ENCODE peak calls at places on chromosomes 16 and 17, in eight cellular contexts. V is GM20000; W is lower leg skin; Z is AG04449; L is CD8-positive, alpha-beta T cell; F is CD4-positive, alpha-beta T cell; B is BJ; J is fibroblast of pulmonary artery. X is an unnamed sample.

GRCh38 chr17:57834146-57834741 is 15.6 kb downstream of the MRPS23 start:
- DNase-seq in L (no peak), B (no peak), V (no peak), J (no peak), Z (no peak), W (no peak), F (no peak), X (no peak)

GRCh38 chr17:4365103-4365627 is 1.3 kb downstream of the UBE2G1 start:
- DNase-seq in V (peak), B (peak), W (peak), F (peak), Z (peak), J (peak), L (peak), X (peak)

GRCh38 chr17:35577826-35578194 is 561 bp downstream of the PEX12 start:
- DNase-seq in V (no peak), F (no peak), Z (no peak), J (no peak), L (no peak), W (no peak), B (no peak), X (peak)

GRCh38 chr17:64500923-64501765 is 4.3 kb upstream of the POLG2 start:
- DNase-seq in B (no peak), J (no peak), F (no peak), L (no peak), W (no peak), V (no peak), Z (no peak), X (no peak)

GRCh38 chr17:58233547-58233946 is 4.8 kb upstream of the LPO start:
- DNase-seq in B (no peak), F (no peak), Z (no peak), L (no peak), J (no peak), V (peak), W (no peak), X (peak)

GRCh38 chr16:89861648-89862047 is 11.7 kb upstream of the TCF25 start:
- DNase-seq in Z (no peak), W (no peak), B (no peak), V (no peak), J (no peak), F (no peak), L (no peak), X (peak)

GRCh38 chr16:72927199-72928088 is 120.5 kb downstream of the ZFHX3 start:
- DNase-seq in L (no peak), Z (peak), W (peak), B (peak), V (no peak), F (no peak), J (peak), X (no peak)

GRCh38 chr16:27692576-27692975 is 142.6 kb downstream of the KATNIP start:
- DNase-seq in Z (no peak), F (no peak), V (no peak), W (no peak), L (no peak), B (no peak), J (no peak), X (no peak)

GRCh38 chr16:28984619-28985135 is at the start of gene LAT:
- DNase-seq in F (peak), W (no peak), B (no peak), L (peak), V (peak), Z (no peak), J (no peak), X (no peak)

DNA sequence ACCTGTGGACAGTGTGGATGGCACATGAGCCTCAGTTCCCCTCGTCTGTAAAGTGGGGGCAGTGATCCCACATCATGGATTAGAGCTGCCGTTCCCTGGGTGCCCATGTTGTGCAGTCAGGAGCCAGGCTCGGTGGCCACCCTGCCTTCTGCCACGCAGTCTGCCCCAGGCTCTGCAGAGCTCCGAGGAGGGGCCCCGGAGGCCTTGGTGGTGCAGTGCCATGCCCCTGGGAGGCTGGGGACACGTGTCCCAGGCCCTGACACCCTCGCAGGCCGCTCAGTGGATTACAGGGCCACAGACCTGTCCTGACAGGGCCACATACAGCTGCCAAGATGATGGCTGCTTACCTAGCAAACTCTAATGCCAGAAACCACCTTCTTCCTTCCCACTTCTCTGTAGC is 59.7 kb upstream of the ZNF469 start:
- DNase-seq in Z (no peak), L (no peak), V (no peak), J (no peak), W (no peak), B (no peak), F (no peak), X (no peak)
- TF ChIP-seq CTCF in Z (no peak), L (no peak), V (no peak), J (no peak), W (no peak), B (no peak), F (no peak), X (no peak)

DNA sequence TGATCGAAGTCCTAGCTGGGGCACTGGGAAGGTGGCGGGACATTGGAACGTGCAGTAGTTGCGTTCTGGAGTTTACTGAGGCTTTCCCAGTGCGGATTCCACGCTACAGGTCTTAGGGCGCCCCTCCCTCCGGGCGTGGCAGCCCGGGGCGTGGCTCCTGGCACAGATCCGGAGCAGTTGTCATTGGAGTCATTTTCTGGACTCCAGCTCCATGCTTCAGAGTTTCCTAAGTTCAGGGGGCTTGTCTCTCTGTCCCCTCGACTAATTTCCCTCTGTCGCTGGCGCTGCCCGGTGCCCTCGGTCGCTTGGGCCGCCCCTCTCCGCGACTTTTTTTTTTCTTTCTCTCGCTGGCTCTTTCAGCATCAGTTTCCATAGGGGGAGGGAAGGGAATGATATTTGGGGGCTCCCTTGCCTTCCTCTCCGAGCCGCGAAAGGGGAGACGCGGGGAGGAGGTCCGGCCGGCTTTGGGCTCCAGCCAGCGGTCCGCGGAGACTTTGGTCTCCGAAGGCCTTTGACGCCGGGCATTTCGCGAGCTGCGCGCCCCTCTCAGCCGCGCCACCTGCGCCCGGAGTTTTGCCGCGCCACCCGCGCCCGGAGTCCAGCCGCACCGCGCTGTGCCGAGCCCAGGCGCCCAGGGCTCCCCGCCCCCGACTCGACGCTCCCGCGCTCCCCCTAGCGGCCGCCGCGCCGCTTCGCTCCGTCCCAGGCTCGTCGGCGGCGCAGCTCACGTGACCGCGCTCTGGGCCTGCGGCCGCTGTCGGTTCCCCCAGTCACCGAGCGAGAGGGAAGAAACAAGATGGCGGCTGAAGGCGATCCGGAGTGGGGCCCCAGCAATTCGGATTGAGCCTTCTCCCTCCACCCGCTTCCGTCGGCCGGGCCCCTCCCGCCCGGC is at the start of gene BPTF:
- DNase-seq in J (peak), F (peak), L (peak), V (peak), Z (peak), B (peak), W (peak), X (peak)
- TF ChIP-seq CTCF in J (peak), F (peak), L (peak), V (peak), Z (peak), B (peak), W (no peak), X (peak)

DNA sequence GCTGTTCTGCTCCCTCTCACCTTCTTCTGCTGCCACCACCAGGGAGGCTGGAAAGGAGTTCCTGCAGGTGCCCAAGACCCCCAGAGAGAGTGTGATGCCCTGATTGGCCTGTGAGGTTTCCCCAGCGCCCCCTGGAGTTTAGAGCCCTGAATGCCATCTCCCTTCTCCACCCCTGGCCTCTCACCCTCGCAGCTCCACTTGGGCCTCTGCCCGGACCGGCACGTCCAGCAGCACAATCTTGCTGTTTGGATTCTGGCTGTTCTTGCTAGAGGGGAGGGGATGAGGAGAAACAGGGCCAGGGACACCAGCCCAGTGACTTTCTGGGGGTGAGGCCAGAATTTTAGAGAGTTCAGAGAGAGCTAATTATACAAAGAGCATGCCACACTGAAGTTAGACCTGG is 12.5 kb upstream of the FAM171A2 start:
- DNase-seq in L (no peak), Z (no peak), B (no peak), J (peak), W (no peak), V (peak), F (no peak), X (peak)
- TF ChIP-seq CTCF in L (peak), Z (peak), B (peak), J (peak), W (no peak), V (peak), F (no peak), X (no peak)

DNA sequence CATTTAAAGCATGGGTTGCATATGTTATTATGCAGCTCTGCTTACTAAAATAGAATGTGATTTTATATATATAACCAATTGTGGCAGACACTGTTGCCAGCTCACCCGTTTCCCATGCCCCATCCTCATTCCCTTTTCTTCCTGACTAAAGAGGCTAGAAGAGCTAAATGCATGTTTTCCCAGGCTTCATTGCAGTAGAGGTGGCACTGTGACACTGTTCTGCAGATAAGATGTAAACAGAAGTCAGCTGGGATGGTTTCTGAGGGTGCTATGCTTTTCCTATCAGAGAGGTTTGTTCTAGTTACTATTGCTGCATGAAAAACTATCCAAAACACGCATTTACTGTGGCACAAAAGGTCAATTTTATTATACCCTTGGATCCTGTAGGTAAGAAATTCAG is 5.7 kb upstream of the TOB1 start:
- DNase-seq in B (no peak), V (no peak), W (no peak), J (no peak), Z (no peak), F (no peak), L (no peak), X (no peak)
- TF ChIP-seq CTCF in B (no peak), V (no peak), W (no peak), J (no peak), Z (no peak), F (no peak), L (no peak), X (no peak)

GRCh38 chr16:50265260-50265659 is 1.1 kb upstream of the ADCY7 start:
- DNase-seq in Z (no peak), F (peak), B (no peak), W (no peak), V (no peak), L (no peak), J (no peak), X (no peak)
- TF ChIP-seq CTCF in Z (no peak), F (peak), B (peak), W (no peak), V (no peak), L (peak), J (peak), X (peak)

DNA sequence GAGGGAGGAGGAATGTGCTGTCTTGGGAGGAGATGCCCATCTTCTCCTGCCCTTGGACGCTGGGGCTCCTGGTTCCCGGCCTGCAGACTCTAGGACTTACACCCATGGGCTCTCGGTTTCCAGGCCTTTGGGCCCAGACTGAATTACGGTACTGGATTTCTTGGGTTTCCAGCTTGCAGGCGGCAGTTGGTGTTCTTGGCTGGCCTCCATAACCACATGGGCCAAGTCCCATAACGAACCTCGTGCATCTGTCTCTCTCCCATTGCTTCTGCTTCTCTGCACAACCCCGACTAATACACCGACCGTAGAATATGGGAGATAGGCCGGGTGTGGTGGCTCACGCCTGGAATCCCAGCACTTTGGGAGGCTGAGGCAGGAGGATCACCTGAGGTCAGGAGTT is 162.6 kb downstream of the SDK2 start:
- DNase-seq in J (no peak), Z (no peak), F (no peak), L (no peak), V (no peak), B (no peak), W (no peak), X (no peak)
- TF ChIP-seq CTCF in J (no peak), Z (no peak), F (no peak), L (no peak), V (no peak), B (no peak), W (no peak), X (no peak)

GRCh38 chr16:7513429-7513828 is 180.8 kb downstream of the RBFOX1 start:
- DNase-seq in V (no peak), L (no peak), F (no peak), Z (no peak), B (no peak), W (no peak), J (no peak), X (no peak)
- TF ChIP-seq CTCF in V (no peak), L (no peak), F (no peak), Z (no peak), B (no peak), W (no peak), J (no peak), X (no peak)

DNA sequence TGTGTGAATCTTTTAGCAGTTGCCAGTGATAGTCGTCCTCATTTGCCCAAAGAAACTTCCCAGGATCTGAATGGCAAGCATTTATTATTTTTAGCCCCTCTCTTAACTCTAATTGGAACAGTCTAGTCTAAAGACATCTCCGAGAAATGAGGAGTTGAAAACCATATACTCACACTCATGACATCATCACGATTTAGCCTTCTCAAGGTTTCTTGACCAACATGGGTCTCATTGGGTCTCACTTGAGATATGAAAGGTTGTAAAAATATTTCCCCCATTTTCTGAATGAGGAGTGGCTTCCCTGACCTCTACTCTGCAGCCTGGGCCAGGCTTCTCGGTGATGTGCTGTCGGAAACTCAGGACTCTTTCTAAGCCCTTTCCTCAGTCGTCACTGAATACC is 37.1 kb upstream of the CACNG1 start:
- DNase-seq in W (no peak), F (no peak), V (no peak), J (no peak), Z (no peak), L (no peak), B (no peak), X (no peak)
- TF ChIP-seq CTCF in W (no peak), F (no peak), V (no peak), J (no peak), Z (no peak), L (no peak), B (no peak), X (no peak)

GRCh38 chr17:81693491-81694360 is 9.4 kb upstream of the MRPL12 start:
- DNase-seq in B (no peak), L (no peak), V (no peak), W (no peak), J (no peak), Z (no peak), F (no peak), X (no peak)

GRCh38 chr17:81697261-81698044 is 5.7 kb upstream of the MRPL12 start:
- DNase-seq in F (no peak), J (no peak), B (no peak), W (no peak), L (no peak), Z (no peak), V (no peak), X (no peak)

GRCh38 chr17:81696218-81696941 is 6.8 kb upstream of the MRPL12 start:
- DNase-seq in W (no peak), L (no peak), V (no peak), J (no peak), F (no peak), B (no peak), Z (no peak), X (no peak)

GRCh38 chr17:81694810-81695209 is 8.4 kb upstream of the MRPL12 start:
- DNase-seq in J (no peak), W (no peak), L (no peak), B (no peak), Z (no peak), F (no peak), V (no peak), X (no peak)

DNA sequence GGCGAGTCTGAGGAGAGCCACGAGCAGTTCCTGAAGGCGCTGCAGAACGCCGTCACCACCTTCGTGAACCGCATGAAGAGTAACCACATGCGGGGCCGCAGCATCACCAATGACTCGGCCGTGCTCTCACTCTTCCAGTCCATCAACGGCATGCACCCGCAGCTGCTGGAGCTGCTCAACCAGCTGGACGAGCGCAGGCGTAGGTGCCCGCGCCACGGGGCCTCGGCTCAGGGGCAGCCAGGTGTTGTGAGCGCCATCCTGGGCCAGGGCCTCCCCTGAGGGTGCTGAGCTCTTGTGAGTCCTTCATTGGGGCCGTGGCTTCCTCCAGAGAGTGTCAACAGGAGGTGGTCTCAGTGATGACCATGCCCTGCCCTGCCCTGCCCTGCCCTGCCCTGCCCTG is 7.4 kb upstream of the MRPL12 start:
- DNase-seq in B (no peak), L (no peak), V (no peak), W (no peak), J (no peak), F (no peak), Z (no peak), X (no peak)
- TF ChIP-seq CTCF in B (no peak), L (no peak), V (no peak), W (no peak), J (no peak), F (no peak), Z (no peak), X (no peak)